ENCODE peak calls at places on chromosomes 5 and 9, in nine cellular contexts. P is Peyer's patch, Y is body of pancreas, E is tibial nerve, S is HepG2, T is esophagus squamous epithelium, L is transverse colon, F is HCT116, X is ovary. K is an unnamed sample.

GRCh38 chr5:161042862-161043261 is 190.9 kb upstream of the ATP10B start:
- DNase-seq in P (no peak), Y (no peak), E (no peak), S (no peak), T (no peak), L (no peak), F (no peak), X (no peak), K (no peak)

GRCh38 chr9:132586830-132587483 is 4.6 kb downstream of the BARHL1 start:
- DNase-seq in P (no peak), Y (no peak), E (no peak), S (no peak), T (no peak), L (no peak), F (no peak), X (no peak), K (no peak)

GRCh38 chr5:68246802-68247201 is 31.2 kb downstream of the PIK3R1 start:
- DNase-seq in P (no peak), Y (no peak), E (no peak), S (no peak), T (no peak), L (no peak), F (no peak), X (no peak), K (no peak)

GRCh38 chr5:133992429-133993151 is 12.2 kb downstream of the VDAC1 start:
- DNase-seq in P (no peak), Y (no peak), E (no peak), S (no peak), T (no peak), L (no peak), F (no peak), X (no peak), K (no peak)

GRCh38 chr9:131732636-131733340 is 7.1 kb downstream of the RAPGEF1 start:
- DNase-seq in P (peak), Y (no peak), E (no peak), S (no peak), T (no peak), L (no peak), F (no peak), X (no peak), K (no peak)

GRCh38 chr9:130240410-130241197 is 25.0 kb upstream of the HMCN2 start:
- DNase-seq in P (peak), Y (peak), E (peak), S (peak), T (no peak), L (peak), F (peak), X (peak), K (peak)

GRCh38 chr9:34986541-34987047 is 3.0 kb upstream of the DNAJB5 start:
- DNase-seq in P (peak), Y (no peak), E (peak), S (no peak), T (no peak), L (no peak), F (no peak), X (no peak), K (no peak)

GRCh38 chr5:100517301-100517974 is 17.7 kb upstream of the FAM174A start:
- DNase-seq in P (no peak), Y (no peak), E (no peak), S (no peak), T (peak), L (peak), F (no peak), X (no peak), K (no peak)

GRCh38 chr5:142979636-142980035 is 209.5 kb downstream of the ARHGAP26 start:
- DNase-seq in P (no peak), Y (no peak), E (no peak), S (no peak), T (no peak), L (peak), F (no peak), X (no peak), K (no peak)

GRCh38 chr5:56825222-56825824 is 10.0 kb downstream of the MAP3K1 start:
- DNase-seq in P (no peak), Y (no peak), E (no peak), S (no peak), T (no peak), L (no peak), F (no peak), X (no peak), K (peak)

GRCh38 chr5:56827043-56827442 is 11.7 kb downstream of the MAP3K1 start:
- DNase-seq in P (no peak), Y (no peak), E (no peak), S (peak), T (no peak), L (no peak), F (no peak), X (no peak), K (peak)

GRCh38 chr5:56819027-56819881 is 3.9 kb downstream of the MAP3K1 start:
- DNase-seq in P (no peak), Y (no peak), E (no peak), S (no peak), T (no peak), L (no peak), F (no peak), X (no peak), K (peak)

GRCh38 chr5:56824019-56824418 is 8.7 kb downstream of the MAP3K1 start:
- DNase-seq in P (no peak), Y (no peak), E (no peak), S (no peak), T (no peak), L (no peak), F (no peak), X (no peak), K (no peak)

DNA sequence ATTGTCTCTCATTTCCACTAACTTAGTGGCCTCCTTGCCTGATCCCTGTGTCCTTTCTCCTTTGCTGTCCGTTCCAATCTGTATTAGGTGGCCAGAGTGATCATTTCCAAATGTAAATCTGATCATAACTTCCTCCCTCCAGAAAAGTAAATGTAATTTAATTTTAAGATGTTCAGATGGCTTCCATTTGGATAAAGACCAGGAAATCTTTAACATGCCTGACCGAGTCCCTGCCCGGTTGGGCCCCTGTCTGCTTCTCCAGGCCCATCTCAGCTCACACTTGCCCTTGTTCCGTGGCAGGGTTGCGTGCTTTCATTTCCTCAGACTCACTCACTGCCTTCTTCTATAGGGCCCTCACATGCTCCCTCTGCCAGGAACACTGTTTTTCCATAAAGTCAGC is 7.6 kb downstream of the MAP3K1 start:
- DNase-seq in P (peak), Y (no peak), E (no peak), S (no peak), T (no peak), L (no peak), F (no peak), X (no peak), K (no peak)
- TF ChIP-seq POLR2A in P (no peak), Y (no peak), E (no peak), S (no peak), T (no peak), L (no peak), F (no peak), X (no peak), K (no peak)

DNA sequence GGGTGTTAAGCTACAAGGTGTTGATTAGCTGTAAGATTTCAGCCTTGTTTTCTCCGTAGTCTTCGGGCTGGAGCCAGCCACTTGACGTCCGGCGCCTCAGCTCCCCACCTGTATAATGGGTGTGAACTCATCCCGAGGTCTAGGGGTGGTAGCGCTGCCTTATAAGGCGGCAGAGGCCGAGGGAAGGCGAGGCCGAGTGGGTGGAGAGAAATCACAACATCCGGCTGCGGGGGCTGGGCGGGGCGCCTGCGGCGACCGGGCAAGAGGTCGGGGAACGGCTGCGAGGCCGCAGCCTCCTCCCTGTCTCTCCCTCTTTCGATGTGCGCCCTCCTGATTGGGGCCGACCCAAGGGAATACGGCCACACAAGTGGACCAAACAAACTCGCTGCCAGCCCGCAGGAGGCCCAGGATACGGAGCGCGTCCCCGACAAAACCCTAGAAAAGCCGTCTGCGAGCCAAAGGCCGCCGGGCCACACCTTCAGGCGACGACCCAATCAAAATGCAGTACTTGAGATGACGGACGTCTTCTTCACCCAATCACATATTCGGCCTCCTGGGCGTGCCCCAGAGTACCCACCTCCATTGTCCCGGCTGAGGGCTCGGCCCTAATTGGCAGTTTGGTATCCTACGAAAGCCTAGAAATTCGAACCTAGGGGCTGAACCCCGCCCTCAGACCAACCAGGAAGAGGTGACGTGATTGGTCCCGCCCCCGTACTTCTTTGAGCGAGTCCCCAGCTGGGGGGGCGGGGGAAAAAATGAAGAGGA is 493 bp upstream of the GRK6 start:
- DNase-seq in P (peak), Y (peak), E (peak), S (peak), T (peak), L (peak), F (peak), X (peak), K (peak)
- TF ChIP-seq POLR2A in P (peak), Y (peak), E (peak), S (peak), T (no peak), L (peak), F (peak), X (peak), K (peak)

GRCh38 chr9:125262217-125262991 is 778 bp downstream of the GAPVD1 start:
- DNase-seq in P (no peak), Y (no peak), E (no peak), S (peak), T (no peak), L (no peak), F (no peak), X (no peak), K (peak)

GRCh38 chr9:125260564-125260963 is 1.1 kb upstream of the GAPVD1 start:
- DNase-seq in P (no peak), Y (no peak), E (no peak), S (peak), T (no peak), L (no peak), F (no peak), X (no peak), K (no peak)

GRCh38 chr9:125258160-125258559 is 3.5 kb upstream of the GAPVD1 start:
- DNase-seq in P (no peak), Y (no peak), E (no peak), S (no peak), T (no peak), L (no peak), F (no peak), X (no peak), K (no peak)

GRCh38 chr9:125258832-125259534 is 2.6 kb upstream of the GAPVD1 start:
- DNase-seq in P (no peak), Y (no peak), E (no peak), S (peak), T (no peak), L (no peak), F (no peak), X (no peak), K (no peak)

DNA sequence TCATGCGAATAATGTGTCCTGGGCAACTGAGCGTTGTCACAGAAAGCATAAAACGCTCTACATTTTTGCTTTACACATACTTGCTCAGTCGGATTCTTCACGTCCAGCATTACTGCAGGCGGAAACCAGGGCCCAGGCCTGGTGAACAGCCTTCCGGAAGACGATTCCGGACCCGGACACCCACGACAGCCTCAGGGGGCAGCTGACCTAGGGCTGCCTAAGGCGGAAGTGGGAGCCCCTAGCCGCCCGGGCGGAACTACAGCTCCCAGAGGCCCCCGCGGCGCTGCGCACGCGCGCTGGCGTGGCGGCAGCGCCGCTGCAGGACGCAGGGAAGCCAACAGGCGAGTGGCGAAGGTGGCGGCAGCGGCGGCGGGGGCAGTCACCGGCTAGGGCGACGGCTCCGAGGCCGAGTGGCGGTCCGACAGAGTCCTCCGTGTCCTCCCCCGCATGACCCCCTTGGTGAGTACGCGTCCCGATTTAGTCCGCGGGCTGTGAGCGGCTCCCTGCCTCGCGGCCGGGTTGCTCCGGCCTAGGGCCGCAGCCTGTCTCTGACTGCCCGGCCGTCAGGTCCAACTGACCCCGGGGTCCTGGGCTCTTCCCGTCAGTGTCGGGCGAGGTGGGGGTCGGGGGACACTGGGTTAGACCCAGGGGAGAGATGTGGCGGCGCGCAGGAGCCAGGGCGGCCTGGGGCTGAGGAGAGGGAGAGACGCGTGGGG is at the start of gene GAPVD1:
- DNase-seq in P (peak), Y (peak), E (peak), S (peak), T (peak), L (peak), F (peak), X (peak), K (peak)
- TF ChIP-seq POLR2A in P (peak), Y (peak), E (peak), S (peak), T (no peak), L (peak), F (no peak), X (peak), K (peak)

GRCh38 chr9:128455849-128456612 is at the start of gene ODF2:
- DNase-seq in P (peak), Y (peak), E (peak), S (peak), T (peak), L (peak), F (peak), X (peak), K (peak)
- TF ChIP-seq POLR2A in P (peak), Y (peak), E (peak), S (peak), T (no peak), L (peak), F (peak), X (peak), K (peak)

DNA sequence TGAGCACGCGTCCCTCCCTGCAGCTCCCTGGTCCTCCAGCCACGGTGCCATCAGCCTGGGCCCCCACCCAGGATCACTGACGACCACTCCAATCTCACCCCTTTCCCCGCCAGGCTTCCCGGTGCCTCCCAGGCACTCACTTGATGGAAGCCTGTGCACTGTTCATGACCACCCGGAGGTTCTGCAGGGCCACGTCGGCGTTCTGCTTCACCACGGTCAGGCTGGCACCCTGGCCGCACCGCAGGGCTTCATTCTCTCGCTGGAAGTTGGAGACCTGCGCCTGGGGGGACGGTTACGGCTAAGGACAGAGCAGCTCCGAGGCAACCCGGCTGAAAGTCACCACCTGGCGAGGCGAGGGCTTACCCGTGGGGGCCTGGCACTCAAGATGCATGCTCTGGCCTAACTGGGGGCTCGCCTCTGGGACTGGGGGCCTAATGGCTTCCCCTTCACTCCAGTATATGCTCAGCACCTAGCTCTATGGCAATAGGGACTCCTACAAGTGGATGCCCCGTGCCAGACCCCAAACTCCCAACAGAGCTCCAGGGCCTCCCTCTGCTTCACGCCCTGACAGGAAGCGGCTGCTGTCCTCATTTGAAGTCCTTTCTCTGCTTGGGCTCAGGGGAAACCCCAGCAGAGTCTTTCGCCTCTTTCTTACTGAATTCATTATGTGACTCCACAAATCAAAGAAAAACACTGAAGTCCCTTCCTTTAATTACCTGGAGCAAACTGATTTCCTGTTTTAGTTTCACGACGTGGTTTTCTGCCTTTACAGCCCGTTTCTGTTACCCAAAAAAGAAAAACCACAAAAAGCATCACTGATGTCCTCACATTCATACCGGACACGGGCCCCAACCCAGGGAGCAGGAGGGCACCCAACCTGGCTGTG is 4.2 kb upstream of the SNAPC4 start:
- DNase-seq in P (peak), Y (no peak), E (no peak), S (no peak), T (no peak), L (no peak), F (no peak), X (no peak), K (no peak)
- TF ChIP-seq POLR2A in P (no peak), Y (no peak), E (no peak), S (no peak), T (no peak), L (no peak), F (no peak), X (no peak), K (no peak)

GRCh38 chr5:1633605-1634336 is 110.0 kb upstream of the LPCAT1 start:
- DNase-seq in P (peak), Y (peak), E (peak), S (peak), T (no peak), L (peak), F (peak), X (peak), K (peak)
- TF ChIP-seq POLR2A in P (peak), Y (peak), E (peak), S (peak), T (no peak), L (peak), F (peak), X (peak), K (peak)

GRCh38 chr5:116959843-116960242 is 385.2 kb upstream of the SEMA6A start:
- DNase-seq in P (no peak), Y (no peak), E (no peak), S (no peak), T (no peak), L (no peak), F (no peak), X (no peak), K (no peak)
- TF ChIP-seq POLR2A in P (no peak), Y (no peak), E (no peak), S (no peak), T (no peak), L (no peak), F (no peak), X (no peak), K (no peak)

GRCh38 chr5:126780165-126780827 is 3.4 kb downstream of the LMNB1 start:
- DNase-seq in P (peak), Y (peak), E (peak), S (peak), T (no peak), L (peak), F (no peak), X (no peak), K (peak)

GRCh38 chr5:126777257-126777973 is 479 bp downstream of the LMNB1 start:
- DNase-seq in P (peak), Y (peak), E (peak), S (peak), T (no peak), L (peak), F (no peak), X (peak), K (peak)

GRCh38 chr5:126778675-126779403 is 1.9 kb downstream of the LMNB1 start:
- DNase-seq in P (no peak), Y (no peak), E (no peak), S (no peak), T (no peak), L (no peak), F (no peak), X (no peak), K (peak)

GRCh38 chr5:126776499-126777256 is at the start of gene LMNB1:
- DNase-seq in P (peak), Y (peak), E (peak), S (peak), T (peak), L (peak), F (peak), X (peak), K (peak)

GRCh38 chr5:126777974-126778674 is 1.2 kb downstream of the LMNB1 start:
- DNase-seq in P (peak), Y (peak), E (peak), S (peak), T (peak), L (peak), F (peak), X (peak), K (peak)
- TF ChIP-seq POLR2A in P (peak), Y (no peak), E (peak), S (peak), T (no peak), L (peak), F (peak), X (peak), K (peak)